ENCODE peak calls at places on chromosome 4, in eight cellular contexts. One of them, this sample, is unnamed. For H3K4me1, the result is how much of the 10 kb centered on the place peaks cover.

GRCh38 chr4:47551682-47552081 is 66.6 kb downstream of the ATP10D start:
- DNase-seq in stomach: no peak
- DNase-seq in transverse colon: no peak
- DNase-seq in esophagus muscularis mucosa: no peak
- DNase-seq in A549: no peak
- DNase-seq in sigmoid colon: no peak
- DNase-seq in tibial nerve: no peak
- DNase-seq in upper lobe of left lung: no peak
- DNase-seq in this sample: no peak

GRCh38 chr4:172662113-172662512 is 506.5 kb upstream of the GALNT7 start:
- DNase-seq in A549: no peak
- DNase-seq in upper lobe of left lung: no peak
- DNase-seq in esophagus muscularis mucosa: no peak
- DNase-seq in sigmoid colon: no peak
- DNase-seq in transverse colon: no peak
- DNase-seq in stomach: no peak
- DNase-seq in tibial nerve: no peak
- DNase-seq in this sample: no peak

GRCh38 chr4:183240581-183241321 is 79.3 kb downstream of the CLDN22 start:
- DNase-seq in sigmoid colon: no peak
- DNase-seq in tibial nerve: no peak
- DNase-seq in transverse colon: no peak
- DNase-seq in upper lobe of left lung: no peak
- DNase-seq in stomach: no peak
- DNase-seq in esophagus muscularis mucosa: no peak
- DNase-seq in A549: no peak
- DNase-seq in this sample: no peak

GRCh38 chr4:54099959-54100606 is at the start of gene GSX2:
- DNase-seq in sigmoid colon: no peak
- DNase-seq in upper lobe of left lung: peak
- DNase-seq in tibial nerve: no peak
- DNase-seq in A549: no peak
- DNase-seq in stomach: no peak
- DNase-seq in esophagus muscularis mucosa: no peak
- DNase-seq in transverse colon: no peak
- DNase-seq in this sample: peak

GRCh38 chr4:3489451-3489962 is 26.4 kb downstream of the DOK7 start:
- DNase-seq in upper lobe of left lung: peak
- DNase-seq in sigmoid colon: no peak
- DNase-seq in stomach: no peak
- DNase-seq in esophagus muscularis mucosa: no peak
- DNase-seq in transverse colon: no peak
- DNase-seq in A549: no peak
- DNase-seq in tibial nerve: no peak
- DNase-seq in this sample: no peak

GRCh38 chr4:150582881-150583286 is 933 bp downstream of the MAB21L2 start:
- DNase-seq in stomach: no peak
- DNase-seq in transverse colon: no peak
- DNase-seq in esophagus muscularis mucosa: no peak
- DNase-seq in tibial nerve: no peak
- DNase-seq in upper lobe of left lung: peak
- DNase-seq in sigmoid colon: peak
- DNase-seq in A549: no peak
- DNase-seq in this sample: no peak

GRCh38 chr4:2570551-2571222 is 34.2 kb downstream of the FAM193A start:
- DNase-seq in A549: no peak
- DNase-seq in upper lobe of left lung: no peak
- DNase-seq in transverse colon: no peak
- DNase-seq in stomach: no peak
- DNase-seq in sigmoid colon: no peak
- DNase-seq in tibial nerve: no peak
- DNase-seq in esophagus muscularis mucosa: no peak
- DNase-seq in this sample: no peak

GRCh38 chr4:88803600-88804096 is 106.0 kb upstream of the NAP1L5 start:
- DNase-seq in stomach: no peak
- DNase-seq in transverse colon: peak
- DNase-seq in sigmoid colon: peak
- DNase-seq in esophagus muscularis mucosa: no peak
- DNase-seq in A549: no peak
- DNase-seq in upper lobe of left lung: no peak
- DNase-seq in tibial nerve: peak
- DNase-seq in this sample: peak

GRCh38 chr4:24274401-24275035 is 309.8 kb downstream of the DHX15 start:
- DNase-seq in stomach: no peak
- DNase-seq in sigmoid colon: no peak
- DNase-seq in A549: no peak
- DNase-seq in transverse colon: no peak
- DNase-seq in esophagus muscularis mucosa: no peak
- DNase-seq in upper lobe of left lung: no peak
- DNase-seq in tibial nerve: no peak
- DNase-seq in this sample: no peak

GRCh38 chr4:11698846-11699590 is 270.3 kb upstream of the HS3ST1 start:
- DNase-seq in stomach: no peak
- DNase-seq in upper lobe of left lung: no peak
- DNase-seq in esophagus muscularis mucosa: no peak
- DNase-seq in tibial nerve: no peak
- DNase-seq in A549: no peak
- DNase-seq in transverse colon: no peak
- DNase-seq in sigmoid colon: no peak
- DNase-seq in this sample: no peak

GRCh38 chr4:44160776-44161377 is 287.7 kb downstream of the KCTD8 start:
- DNase-seq in transverse colon: no peak
- DNase-seq in upper lobe of left lung: no peak
- DNase-seq in sigmoid colon: no peak
- DNase-seq in esophagus muscularis mucosa: no peak
- DNase-seq in stomach: no peak
- DNase-seq in tibial nerve: no peak
- DNase-seq in A549: no peak
- DNase-seq in this sample: no peak

GRCh38 chr4:168787801-168788200 is 222.3 kb downstream of the CBR4 start:
- DNase-seq in tibial nerve: no peak
- DNase-seq in A549: no peak
- DNase-seq in sigmoid colon: no peak
- DNase-seq in stomach: no peak
- DNase-seq in upper lobe of left lung: no peak
- DNase-seq in transverse colon: no peak
- DNase-seq in esophagus muscularis mucosa: no peak
- DNase-seq in this sample: no peak

GRCh38 chr4:183532823-183533222 is 28.0 kb downstream of the ING2 start:
- DNase-seq in transverse colon: no peak
- DNase-seq in A549: no peak
- DNase-seq in stomach: no peak
- DNase-seq in sigmoid colon: no peak
- DNase-seq in upper lobe of left lung: no peak
- DNase-seq in tibial nerve: no peak
- DNase-seq in esophagus muscularis mucosa: no peak
- DNase-seq in this sample: no peak

GRCh38 chr4:128597515-128597914 is 212.0 kb upstream of the JADE1 start:
- DNase-seq in A549: no peak
- DNase-seq in stomach: no peak
- DNase-seq in upper lobe of left lung: no peak
- DNase-seq in tibial nerve: no peak
- DNase-seq in transverse colon: no peak
- DNase-seq in sigmoid colon: no peak
- DNase-seq in esophagus muscularis mucosa: no peak
- DNase-seq in this sample: no peak

GRCh38 chr4:183571350-183572076 is 66.7 kb downstream of the ING2 start:
- DNase-seq in stomach: peak
- DNase-seq in upper lobe of left lung: no peak
- DNase-seq in A549: peak
- DNase-seq in transverse colon: peak
- DNase-seq in esophagus muscularis mucosa: no peak
- DNase-seq in tibial nerve: no peak
- DNase-seq in sigmoid colon: no peak
- DNase-seq in this sample: peak

GRCh38 chr4:173448919-173449641 is 50.2 kb upstream of the SCRG1 start:
- DNase-seq in esophagus muscularis mucosa: no peak
- DNase-seq in sigmoid colon: no peak
- DNase-seq in A549: no peak
- DNase-seq in stomach: no peak
- DNase-seq in upper lobe of left lung: no peak
- DNase-seq in tibial nerve: no peak
- DNase-seq in transverse colon: no peak
- DNase-seq in this sample: no peak

GRCh38 chr4:143375326-143376073 is 38.8 kb downstream of the GAB1 start:
- DNase-seq in stomach: no peak
- DNase-seq in transverse colon: peak
- DNase-seq in upper lobe of left lung: no peak
- DNase-seq in esophagus muscularis mucosa: no peak
- DNase-seq in tibial nerve: no peak
- DNase-seq in sigmoid colon: no peak
- DNase-seq in A549: no peak
- DNase-seq in this sample: no peak

GRCh38 chr4:154422152-154422551 is 69.4 kb downstream of the DCHS2 start:
- DNase-seq in stomach: no peak
- DNase-seq in upper lobe of left lung: no peak
- DNase-seq in sigmoid colon: no peak
- DNase-seq in transverse colon: no peak
- DNase-seq in tibial nerve: no peak
- DNase-seq in A549: no peak
- DNase-seq in esophagus muscularis mucosa: no peak
- DNase-seq in this sample: no peak

GRCh38 chr4:154424810-154425484 is 66.7 kb downstream of the DCHS2 start:
- DNase-seq in esophagus muscularis mucosa: no peak
- DNase-seq in tibial nerve: no peak
- DNase-seq in upper lobe of left lung: no peak
- DNase-seq in A549: no peak
- DNase-seq in transverse colon: no peak
- DNase-seq in sigmoid colon: no peak
- DNase-seq in stomach: no peak
- DNase-seq in this sample: no peak

GRCh38 chr4:154427149-154427548 is 64.5 kb downstream of the DCHS2 start:
- DNase-seq in stomach: no peak
- DNase-seq in sigmoid colon: no peak
- DNase-seq in esophagus muscularis mucosa: no peak
- DNase-seq in transverse colon: no peak
- DNase-seq in upper lobe of left lung: no peak
- DNase-seq in A549: no peak
- DNase-seq in tibial nerve: no peak
- DNase-seq in this sample: no peak

GRCh38 chr4:154421618-154422017 is 70.0 kb downstream of the DCHS2 start:
- DNase-seq in stomach: no peak
- DNase-seq in upper lobe of left lung: no peak
- DNase-seq in sigmoid colon: no peak
- DNase-seq in A549: no peak
- DNase-seq in tibial nerve: no peak
- DNase-seq in esophagus muscularis mucosa: no peak
- DNase-seq in transverse colon: no peak
- DNase-seq in this sample: no peak

DNA sequence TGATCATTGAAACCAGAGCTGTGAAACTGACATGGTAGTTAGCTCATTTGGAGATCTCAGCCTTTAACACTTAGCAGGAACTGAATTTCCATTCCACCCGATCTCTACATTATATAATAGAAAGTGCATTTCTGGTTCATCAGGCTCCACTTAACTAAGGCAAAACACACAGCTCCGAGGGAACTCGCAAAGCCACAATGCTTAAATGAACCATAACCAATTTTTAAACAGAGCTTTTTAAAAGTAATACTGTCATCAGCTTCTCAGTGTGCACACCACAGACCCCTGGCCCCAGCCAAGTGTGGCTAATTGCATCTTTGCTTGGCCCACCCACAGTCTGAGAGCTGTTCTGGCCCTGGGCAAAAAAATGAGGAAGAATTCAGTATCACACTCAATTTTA is 66.1 kb downstream of the DCHS2 start:
- DNase-seq in sigmoid colon: no peak
- DNase-seq in esophagus muscularis mucosa: no peak
- DNase-seq in stomach: no peak
- DNase-seq in upper lobe of left lung: no peak
- DNase-seq in A549: no peak
- DNase-seq in transverse colon: no peak
- DNase-seq in tibial nerve: no peak
- DNase-seq in this sample: no peak
- H3K4me1 ChIP-seq in sigmoid colon: under half
- H3K4me1 ChIP-seq in esophagus muscularis mucosa: under half
- H3K4me1 ChIP-seq in stomach: under half
- H3K4me1 ChIP-seq in upper lobe of left lung: under half
- H3K4me1 ChIP-seq in A549: under half
- H3K4me1 ChIP-seq in transverse colon: under half
- H3K4me1 ChIP-seq in tibial nerve: under half
- H3K4me1 ChIP-seq in this sample: under half

GRCh38 chr4:110567266-110567665 is 55.6 kb downstream of the PITX2 start:
- DNase-seq in esophagus muscularis mucosa: no peak
- DNase-seq in transverse colon: no peak
- DNase-seq in upper lobe of left lung: no peak
- DNase-seq in sigmoid colon: no peak
- DNase-seq in tibial nerve: no peak
- DNase-seq in A549: no peak
- DNase-seq in stomach: no peak
- DNase-seq in this sample: no peak
- H3K27ac ChIP-seq in esophagus muscularis mucosa: no peak
- H3K27ac ChIP-seq in transverse colon: no peak
- H3K27ac ChIP-seq in upper lobe of left lung: no peak
- H3K27ac ChIP-seq in sigmoid colon: no peak
- H3K27ac ChIP-seq in tibial nerve: no peak
- H3K27ac ChIP-seq in A549: no peak
- H3K27ac ChIP-seq in stomach: no peak
- H3K27ac ChIP-seq in this sample: no peak

DNA sequence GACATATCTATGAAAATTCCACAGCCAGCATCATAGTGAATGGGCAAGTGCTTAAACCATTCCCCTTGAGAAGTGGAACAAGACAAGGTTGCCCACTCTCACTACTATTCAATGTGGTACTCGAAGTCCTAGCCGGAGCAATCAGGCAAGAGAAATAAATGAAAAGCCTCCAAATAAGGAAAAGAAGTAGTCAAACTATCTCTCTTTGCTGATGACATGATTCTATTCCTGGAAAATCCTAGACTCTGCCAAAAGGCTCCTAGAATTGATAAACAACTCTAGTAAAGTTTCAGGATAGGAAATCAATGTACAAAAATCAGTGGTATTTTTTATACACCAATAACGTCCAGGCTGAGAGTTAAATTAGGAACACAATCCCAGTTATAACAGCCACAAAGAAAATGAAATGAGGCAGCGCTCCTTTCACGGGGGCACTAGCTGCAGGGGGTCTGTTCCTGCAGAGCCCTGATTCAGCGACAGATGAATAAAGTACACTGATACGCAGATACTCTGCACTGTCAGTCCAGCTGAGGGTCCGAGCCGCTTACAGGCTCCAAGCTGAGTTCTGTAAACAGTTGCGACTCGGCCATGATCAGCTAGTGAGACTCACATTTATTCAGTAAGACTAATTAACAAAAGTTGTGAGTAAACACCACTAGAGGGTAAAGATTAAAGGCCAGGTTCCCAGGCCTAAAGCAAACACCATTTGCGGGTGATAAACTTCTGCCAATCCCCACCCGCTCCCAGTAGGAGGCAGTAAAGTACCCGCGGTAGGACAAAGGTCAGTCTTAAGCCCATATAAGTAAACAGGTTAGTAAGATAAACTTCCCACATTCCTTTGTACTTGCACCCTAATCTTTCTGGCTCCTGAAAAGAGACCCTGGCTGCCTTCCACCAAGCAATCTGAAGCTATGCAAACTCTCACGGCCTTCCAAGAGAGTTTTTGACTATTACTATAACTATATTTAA is 290.6 kb upstream of the GRID2 start:
- DNase-seq in tibial nerve: no peak
- DNase-seq in esophagus muscularis mucosa: no peak
- DNase-seq in transverse colon: peak
- DNase-seq in A549: no peak
- DNase-seq in sigmoid colon: no peak
- DNase-seq in upper lobe of left lung: no peak
- DNase-seq in stomach: peak
- DNase-seq in this sample: no peak
- TF ChIP-seq EP300 in tibial nerve: no peak
- TF ChIP-seq EP300 in esophagus muscularis mucosa: no peak
- TF ChIP-seq EP300 in transverse colon: no peak
- TF ChIP-seq EP300 in A549: no peak
- TF ChIP-seq EP300 in sigmoid colon: no peak
- TF ChIP-seq EP300 in upper lobe of left lung: no peak
- TF ChIP-seq EP300 in stomach: no peak
- TF ChIP-seq EP300 in this sample: no peak

GRCh38 chr4:184808719-184809062 is 17.1 kb downstream of the ACSL1 start:
- DNase-seq in esophagus muscularis mucosa: no peak
- DNase-seq in transverse colon: no peak
- DNase-seq in sigmoid colon: no peak
- DNase-seq in stomach: no peak
- DNase-seq in tibial nerve: no peak
- DNase-seq in upper lobe of left lung: no peak
- DNase-seq in A549: no peak
- DNase-seq in this sample: no peak
- H3K4me1 ChIP-seq in esophagus muscularis mucosa: half or more
- H3K4me1 ChIP-seq in transverse colon: under half
- H3K4me1 ChIP-seq in sigmoid colon: under half
- H3K4me1 ChIP-seq in stomach: half or more
- H3K4me1 ChIP-seq in tibial nerve: half or more
- H3K4me1 ChIP-seq in upper lobe of left lung: half or more
- H3K4me1 ChIP-seq in A549: half or more
- H3K4me1 ChIP-seq in this sample: under half